ENCODE peak calls at places on chromosomes 12 and 14, in eight cellular contexts. V is naive thymus-derived CD4-positive, alpha-beta T cell; P is mesenchymal stem cell; N is lower lobe of right lung; F is activated CD4-positive, alpha-beta T cell treated with anti-CD3 and anti-CD28 coated beads, Interleukin-2, amount 10 ng/mL, durations not matched to agents 7 days and 5 days; A is T-helper 2 cell; X is fibroblast of the conjunctiva; L is NCI-H345. D is an unnamed sample.

GRCh38 chr12:6278439-6279255 is 31.8 kb upstream of the PLEKHG6 start:
- DNase-seq in L (peak), X (peak), V (peak), N (peak), F (peak), P (peak), A (peak), D (peak)

GRCh38 chr12:99959549-99960170 is 25.1 kb downstream of the ANKS1B start:
- DNase-seq in F (no peak), L (peak), P (peak), X (peak), A (no peak), N (no peak), V (no peak), D (no peak)

GRCh38 chr12:21509768-21510167 is 8.2 kb downstream of the GOLT1B start:
- DNase-seq in N (no peak), L (no peak), V (peak), A (no peak), F (peak), X (no peak), P (no peak), D (no peak)

GRCh38 chr14:68722186-68722585 is 70.7 kb downstream of the ZFP36L1 start:
- DNase-seq in X (no peak), V (no peak), L (no peak), P (no peak), N (no peak), A (no peak), F (no peak), D (no peak)

GRCh38 chr12:122001379-122002209 is 20.1 kb upstream of the BCL7A start:
- DNase-seq in L (peak), P (no peak), F (no peak), A (no peak), X (no peak), V (no peak), N (peak), D (no peak)

GRCh38 chr12:119665164-119665929 is 2.6 kb upstream of the PRKAB1 start:
- DNase-seq in A (no peak), X (no peak), V (no peak), F (no peak), P (no peak), L (no peak), N (no peak), D (no peak)

GRCh38 chr12:109501299-109501698 is 23.9 kb downstream of the UBE3B start:
- DNase-seq in N (no peak), X (no peak), L (no peak), A (no peak), P (no peak), V (no peak), F (no peak), D (no peak)

GRCh38 chr14:106831322-106831720 is 1304.9 kb downstream of the TMEM121 start:
- DNase-seq in X (no peak), A (peak), F (peak), L (no peak), V (peak), N (peak), P (no peak), D (peak)

GRCh38 chr12:126708492-126708896 is 1558.5 kb upstream of the TMEM132C start:
- DNase-seq in N (no peak), X (peak), P (no peak), V (no peak), L (no peak), F (no peak), A (no peak), D (no peak)

GRCh38 chr12:101779626-101780025 is 40.4 kb upstream of the SYCP3 start:
- DNase-seq in X (no peak), V (no peak), L (no peak), A (no peak), N (no peak), F (no peak), P (no peak), D (no peak)

GRCh38 chr14:71956920-71957563 is 24.8 kb downstream of the RGS6 start:
- DNase-seq in V (no peak), F (no peak), N (no peak), P (no peak), L (no peak), X (no peak), A (no peak), D (no peak)

GRCh38 chr12:112386726-112387125 is 4.5 kb upstream of the HECTD4 start:
- DNase-seq in L (no peak), V (no peak), P (peak), F (no peak), N (no peak), X (peak), A (no peak), D (no peak)

GRCh38 chr14:102507891-102508312 is 1.7 kb downstream of the ANKRD9 start:
- DNase-seq in X (no peak), A (no peak), F (no peak), L (no peak), V (peak), N (no peak), P (no peak), D (peak)

GRCh38 chr12:52795694-52796428 is at the start of gene KRT3:
- DNase-seq in N (no peak), L (no peak), F (no peak), A (no peak), P (no peak), V (no peak), X (no peak), D (no peak)

GRCh38 chr12:6208140-6208539 is 7.9 kb downstream of the CD9 start:
- DNase-seq in V (no peak), F (no peak), L (no peak), X (no peak), N (no peak), A (no peak), P (no peak), D (no peak)

GRCh38 chr14:103067231-103067954 is 10.0 kb upstream of the CDC42BPB start:
- DNase-seq in N (no peak), V (no peak), F (no peak), L (no peak), X (peak), P (peak), A (no peak), D (peak)

GRCh38 chr14:71597955-71598659 is 334.1 kb upstream of the RGS6 start:
- DNase-seq in L (no peak), A (no peak), P (no peak), X (no peak), V (no peak), F (no peak), N (no peak), D (no peak)

GRCh38 chr12:2168808-2169207 is 116.0 kb downstream of the CACNA1C start:
- DNase-seq in X (no peak), L (no peak), A (no peak), N (no peak), V (no peak), F (no peak), P (peak), D (peak)

GRCh38 chr12:12240671-12241345 is 26.0 kb downstream of the LRP6 start:
- DNase-seq in X (peak), F (no peak), A (no peak), N (no peak), V (no peak), P (peak), L (peak), D (no peak)

GRCh38 chr12:12864243-12864642 is 27.1 kb upstream of the GPRC5A start:
- DNase-seq in A (no peak), X (no peak), V (no peak), L (no peak), F (no peak), N (no peak), P (no peak), D (no peak)

GRCh38 chr14:89630096-89630829 is 213.2 kb upstream of the FOXN3 start:
- DNase-seq in F (no peak), V (no peak), P (no peak), L (no peak), X (no peak), A (no peak), N (no peak), D (no peak)

GRCh38 chr14:29601559-29602109 is 326.0 kb downstream of the PRKD1 start:
- DNase-seq in A (no peak), N (no peak), P (peak), F (no peak), L (no peak), X (no peak), V (no peak), D (no peak)

GRCh38 chr12:94793191-94793595 is 142.8 kb upstream of the TMCC3 start:
- DNase-seq in A (no peak), F (no peak), X (no peak), P (no peak), L (no peak), V (no peak), N (no peak), D (no peak)

GRCh38 chr12:108734200-108734906 is 3.0 kb upstream of the CORO1C start:
- DNase-seq in N (no peak), F (peak), X (no peak), A (no peak), V (no peak), P (peak), L (no peak), D (no peak)

GRCh38 chr12:89968151-89968699 is 259.6 kb upstream of the ATP2B1 start:
- DNase-seq in P (no peak), F (no peak), V (no peak), N (no peak), A (no peak), L (no peak), X (no peak), D (no peak)

GRCh38 chr12:41364211-41364610 is 176.1 kb downstream of the PDZRN4 start:
- DNase-seq in A (no peak), V (no peak), P (no peak), X (no peak), F (no peak), L (no peak), N (no peak), D (no peak)

GRCh38 chr12:76952995-76953394 is 74.2 kb upstream of the CSRP2 start:
- DNase-seq in A (no peak), V (no peak), L (peak), N (no peak), P (no peak), F (no peak), X (no peak), D (no peak)

GRCh38 chr14:99732436-99733220 is 48.5 kb downstream of the CYP46A1 start:
- DNase-seq in F (no peak), X (no peak), A (no peak), V (no peak), N (peak), P (no peak), L (no peak), D (no peak)